ENCODE peak calls at places on chromosome 11, in four cellular contexts. One of them, this sample, is unnamed.

GRCh38 chr11:127962416-127962815 is 624.9 kb downstream of the ETS1 start:
- DNase-seq in A549: no peak
- DNase-seq in endothelial cell of umbilical vein: no peak
- DNase-seq in GM12878: no peak
- DNase-seq in this sample: no peak

GRCh38 chr11:92482502-92482901 is 257.9 kb downstream of the FAT3 start:
- DNase-seq in GM12878: no peak
- DNase-seq in A549: no peak
- DNase-seq in endothelial cell of umbilical vein: no peak
- DNase-seq in this sample: no peak

GRCh38 chr11:24271798-24272197 is 225.1 kb upstream of the LUZP2 start:
- DNase-seq in A549: no peak
- DNase-seq in endothelial cell of umbilical vein: no peak
- DNase-seq in GM12878: no peak
- DNase-seq in this sample: no peak

GRCh38 chr11:61049854-61050253 is 52.4 kb upstream of the CD5 start:
- DNase-seq in endothelial cell of umbilical vein: no peak
- DNase-seq in A549: no peak
- DNase-seq in GM12878: no peak
- DNase-seq in this sample: no peak

GRCh38 chr11:20493340-20493739 is 105.8 kb downstream of the PRMT3 start:
- DNase-seq in GM12878: no peak
- DNase-seq in endothelial cell of umbilical vein: no peak
- DNase-seq in A549: no peak
- DNase-seq in this sample: no peak

GRCh38 chr11:64767344-64768299 is 7.8 kb upstream of the PYGM start:
- DNase-seq in endothelial cell of umbilical vein: peak
- DNase-seq in GM12878: no peak
- DNase-seq in A549: peak
- DNase-seq in this sample: peak

GRCh38 chr11:63595296-63595695 is 18.9 kb downstream of the PLAAT3 start:
- DNase-seq in A549: no peak
- DNase-seq in endothelial cell of umbilical vein: no peak
- DNase-seq in GM12878: no peak
- DNase-seq in this sample: no peak

GRCh38 chr11:17531818-17532131 is 12.4 kb downstream of the USH1C start:
- DNase-seq in endothelial cell of umbilical vein: no peak
- DNase-seq in GM12878: no peak
- DNase-seq in A549: no peak
- DNase-seq in this sample: no peak

GRCh38 chr11:113664981-113665710 is 41.0 kb downstream of the TMPRSS5 start:
- DNase-seq in A549: peak
- DNase-seq in endothelial cell of umbilical vein: no peak
- DNase-seq in GM12878: no peak
- DNase-seq in this sample: no peak

GRCh38 chr11:12143461-12144258 is 33.3 kb downstream of the MICAL2 start:
- DNase-seq in GM12878: no peak
- DNase-seq in endothelial cell of umbilical vein: no peak
- DNase-seq in A549: peak
- DNase-seq in this sample: no peak

GRCh38 chr11:86160546-86161149 is 83.9 kb upstream of the EED start:
- DNase-seq in A549: peak
- DNase-seq in endothelial cell of umbilical vein: peak
- DNase-seq in GM12878: no peak
- DNase-seq in this sample: no peak

GRCh38 chr11:131668867-131669780 is 298.7 kb downstream of the NTM start:
- DNase-seq in endothelial cell of umbilical vein: peak
- DNase-seq in GM12878: no peak
- DNase-seq in A549: peak
- DNase-seq in this sample: peak

GRCh38 chr11:17208257-17208999 is 642 bp upstream of the PIK3C2A start:
- DNase-seq in GM12878: no peak
- DNase-seq in endothelial cell of umbilical vein: peak
- DNase-seq in A549: peak
- DNase-seq in this sample: peak

GRCh38 chr11:68212421-68213134 is 518 bp downstream of the KMT5B start:
- DNase-seq in A549: peak
- DNase-seq in GM12878: no peak
- DNase-seq in endothelial cell of umbilical vein: peak
- DNase-seq in this sample: peak

GRCh38 chr11:27209562-27210005 is 153.4 kb downstream of the CCDC34 start:
- DNase-seq in A549: peak
- DNase-seq in endothelial cell of umbilical vein: peak
- DNase-seq in GM12878: no peak
- DNase-seq in this sample: peak

GRCh38 chr11:130217632-130218031 is 58.0 kb downstream of the ST14 start:
- DNase-seq in A549: no peak
- DNase-seq in endothelial cell of umbilical vein: no peak
- DNase-seq in GM12878: no peak
- DNase-seq in this sample: no peak

GRCh38 chr11:112511271-112511670 is 250.6 kb upstream of the PLET1 start:
- DNase-seq in GM12878: no peak
- DNase-seq in endothelial cell of umbilical vein: no peak
- DNase-seq in A549: no peak
- DNase-seq in this sample: no peak

GRCh38 chr11:69172674-69173073 is 16.9 kb downstream of the SMIM38 start:
- DNase-seq in A549: peak
- DNase-seq in endothelial cell of umbilical vein: no peak
- DNase-seq in GM12878: no peak
- DNase-seq in this sample: peak

GRCh38 chr11:12674936-12675696 is 895 bp downstream of the TEAD1 start:
- DNase-seq in GM12878: no peak
- DNase-seq in A549: no peak
- DNase-seq in endothelial cell of umbilical vein: peak
- DNase-seq in this sample: no peak

GRCh38 chr11:35214181-35214770 is 75.3 kb downstream of the CD44 start:
- DNase-seq in A549: no peak
- DNase-seq in GM12878: no peak
- DNase-seq in endothelial cell of umbilical vein: peak
- DNase-seq in this sample: no peak

GRCh38 chr11:47667555-47667954 is 25.2 kb upstream of the MTCH2 start:
- DNase-seq in GM12878: no peak
- DNase-seq in A549: no peak
- DNase-seq in endothelial cell of umbilical vein: no peak
- DNase-seq in this sample: no peak

GRCh38 chr11:119380816-119381185 is 689 bp downstream of the USP2 start:
- DNase-seq in GM12878: no peak
- DNase-seq in A549: no peak
- DNase-seq in endothelial cell of umbilical vein: no peak
- DNase-seq in this sample: peak

GRCh38 chr11:88098289-88098688 is 77.0 kb downstream of the RAB38 start:
- DNase-seq in GM12878: no peak
- DNase-seq in A549: no peak
- DNase-seq in endothelial cell of umbilical vein: no peak
- DNase-seq in this sample: no peak

GRCh38 chr11:119585038-119585666 is 143.8 kb downstream of the NECTIN1 start:
- DNase-seq in endothelial cell of umbilical vein: peak
- DNase-seq in A549: no peak
- DNase-seq in GM12878: no peak
- DNase-seq in this sample: peak

GRCh38 chr11:12086271-12087074 is 23.9 kb upstream of the MICAL2 start:
- DNase-seq in GM12878: no peak
- DNase-seq in A549: peak
- DNase-seq in endothelial cell of umbilical vein: peak
- DNase-seq in this sample: peak

GRCh38 chr11:11407065-11407737 is 54.2 kb upstream of the CSNK2A3 start:
- DNase-seq in endothelial cell of umbilical vein: no peak
- DNase-seq in A549: no peak
- DNase-seq in GM12878: no peak
- DNase-seq in this sample: peak

GRCh38 chr11:8070417-8071101 is 10.5 kb upstream of the TUB start:
- DNase-seq in endothelial cell of umbilical vein: peak
- DNase-seq in A549: peak
- DNase-seq in GM12878: no peak
- DNase-seq in this sample: peak

GRCh38 chr11:80855975-80856524 is 1415.2 kb upstream of the TENM4 start:
- DNase-seq in GM12878: no peak
- DNase-seq in endothelial cell of umbilical vein: peak
- DNase-seq in A549: no peak
- DNase-seq in this sample: no peak

GRCh38 chr11:106424111-106424510 is 346.6 kb downstream of the AASDHPPT start:
- DNase-seq in endothelial cell of umbilical vein: no peak
- DNase-seq in A549: peak
- DNase-seq in GM12878: no peak
- DNase-seq in this sample: no peak

GRCh38 chr11:19018901-19019300 is 41.6 kb downstream of the MRGPRX2 start:
- DNase-seq in endothelial cell of umbilical vein: no peak
- DNase-seq in A549: no peak
- DNase-seq in GM12878: no peak
- DNase-seq in this sample: no peak

GRCh38 chr11:134488913-134489312 is 76.9 kb upstream of the B3GAT1 start:
- DNase-seq in A549: no peak
- DNase-seq in endothelial cell of umbilical vein: no peak
- DNase-seq in GM12878: no peak
- DNase-seq in this sample: no peak

GRCh38 chr11:87236368-87236767 is 198.6 kb downstream of the TMEM135 start:
- DNase-seq in endothelial cell of umbilical vein: peak
- DNase-seq in GM12878: no peak
- DNase-seq in A549: no peak
- DNase-seq in this sample: no peak

DNA sequence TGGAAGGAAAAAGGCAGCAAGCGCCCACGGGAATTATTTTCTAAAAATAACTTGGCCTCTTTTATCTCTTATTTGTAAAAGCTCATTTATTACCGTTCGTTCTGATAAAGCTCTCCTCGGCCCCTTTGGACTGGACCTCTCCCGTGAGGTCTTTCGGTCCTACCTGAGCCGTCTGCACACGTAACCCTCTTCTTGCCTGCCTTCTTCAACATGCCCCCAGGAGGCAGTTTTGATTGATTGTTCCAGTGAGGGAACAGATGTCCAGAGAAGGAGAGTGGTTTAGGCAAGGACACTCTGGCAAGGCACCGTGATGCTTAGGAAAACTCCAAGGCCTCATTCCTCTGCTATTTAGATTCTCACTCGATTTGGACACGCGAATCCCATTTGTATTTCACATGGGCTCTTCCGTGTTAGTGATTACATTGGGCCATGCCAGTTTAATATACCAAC is 53.1 kb upstream of the CRTAM start:
- DNase-seq in GM12878: no peak
- DNase-seq in A549: no peak
- DNase-seq in endothelial cell of umbilical vein: no peak
- DNase-seq in this sample: no peak
- TF ChIP-seq MAX in GM12878: no peak
- TF ChIP-seq MAX in A549: no peak
- TF ChIP-seq MAX in endothelial cell of umbilical vein: no peak
- TF ChIP-seq MAX in this sample: no peak

GRCh38 chr11:33016654-33017053 is 976 bp downstream of the DEPDC7 start:
- DNase-seq in GM12878: no peak
- DNase-seq in endothelial cell of umbilical vein: no peak
- DNase-seq in A549: no peak
- DNase-seq in this sample: peak
- H3K4me3 ChIP-seq in GM12878: no peak
- H3K4me3 ChIP-seq in endothelial cell of umbilical vein: no peak
- H3K4me3 ChIP-seq in A549: peak
- H3K4me3 ChIP-seq in this sample: peak

DNA sequence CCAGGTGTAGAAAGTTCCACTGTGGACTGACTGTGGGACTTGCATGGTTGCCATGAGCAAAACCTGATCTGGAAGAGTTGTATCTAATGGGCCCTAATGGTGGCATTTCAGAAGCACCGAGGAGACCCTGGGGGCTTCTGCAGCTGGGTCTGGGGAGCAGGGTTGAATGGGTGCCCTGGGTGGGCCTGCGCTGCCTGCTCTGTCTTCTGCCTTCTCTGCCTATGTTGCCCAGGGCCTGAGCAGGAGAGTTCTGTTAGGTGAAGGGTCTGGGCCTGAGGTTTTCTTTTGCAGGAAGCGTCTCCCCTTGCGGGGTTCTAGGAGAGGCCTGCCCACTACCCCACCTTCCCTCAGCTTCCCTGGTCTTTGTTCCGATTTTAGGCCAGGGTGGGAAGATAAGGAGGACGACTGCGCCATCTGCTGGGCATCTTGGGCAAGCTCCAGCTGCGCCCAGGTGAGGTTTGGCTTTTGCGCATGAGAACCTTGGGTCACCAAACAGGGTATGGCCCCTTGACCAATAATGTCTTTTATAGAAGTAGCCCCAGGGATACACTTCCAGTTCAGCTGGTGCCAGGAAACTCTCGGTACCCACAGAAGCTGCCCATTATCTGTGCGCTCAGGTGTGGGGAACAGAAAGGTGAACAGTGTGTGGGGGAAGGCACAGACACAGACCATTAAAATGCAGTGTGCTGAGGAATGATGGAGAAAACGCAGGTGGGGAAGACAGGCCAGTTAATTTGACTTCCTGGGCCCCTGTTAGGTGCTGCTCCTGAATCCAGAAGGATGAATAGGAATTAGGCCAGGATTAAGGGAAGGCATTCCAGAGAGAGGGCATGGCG is 23.2 kb downstream of the COMMD9 start:
- DNase-seq in GM12878: no peak
- DNase-seq in endothelial cell of umbilical vein: peak
- DNase-seq in A549: peak
- DNase-seq in this sample: peak
- TF ChIP-seq MYC in GM12878: no peak
- TF ChIP-seq MYC in endothelial cell of umbilical vein: no peak
- TF ChIP-seq MYC in A549: no peak
- TF ChIP-seq MYC in this sample: no peak

DNA sequence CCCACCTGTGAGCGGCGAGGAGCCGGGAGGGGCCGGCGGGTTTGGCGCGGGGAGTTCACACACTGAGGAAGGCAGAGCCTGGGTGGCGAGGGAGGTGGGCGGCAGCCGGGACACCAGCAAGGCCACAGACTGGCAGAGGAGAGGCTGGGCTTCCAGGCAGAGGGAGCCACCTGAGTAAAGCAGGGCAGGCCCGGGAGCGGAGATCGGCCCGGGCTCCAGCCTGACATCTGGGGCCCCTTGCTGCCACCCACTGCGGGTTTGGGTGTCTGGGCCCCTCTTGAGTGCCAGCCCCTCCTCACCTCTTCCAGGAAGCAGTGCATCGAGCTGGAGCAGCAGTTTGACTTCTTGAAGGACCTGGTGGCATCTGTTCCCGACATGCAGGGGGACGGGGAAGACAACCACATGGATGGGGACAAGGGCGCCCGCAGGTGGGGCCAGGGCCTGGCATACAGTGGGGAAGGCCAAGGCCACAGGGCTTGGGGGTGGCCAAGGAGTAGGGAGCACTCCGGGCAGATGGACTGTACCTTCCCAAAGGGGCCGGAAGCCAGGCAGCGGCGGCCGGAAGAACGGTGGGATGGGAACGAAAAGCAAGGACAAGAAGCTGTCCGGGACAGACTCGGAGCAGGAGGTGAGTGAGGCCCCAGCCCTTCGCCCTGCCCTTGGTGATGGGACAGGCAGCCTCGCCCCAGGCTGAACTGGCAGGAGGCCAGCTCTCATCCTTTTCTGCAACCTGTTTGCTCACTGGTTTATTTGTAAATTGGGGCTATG is 993 bp downstream of the DRAP1 start:
- DNase-seq in GM12878: no peak
- DNase-seq in endothelial cell of umbilical vein: no peak
- DNase-seq in A549: no peak
- DNase-seq in this sample: no peak
- TF ChIP-seq MAX in GM12878: no peak
- TF ChIP-seq MAX in endothelial cell of umbilical vein: no peak
- TF ChIP-seq MAX in A549: no peak
- TF ChIP-seq MAX in this sample: no peak

GRCh38 chr11:44568706-44569473 is 3.4 kb downstream of the CD82 start:
- DNase-seq in A549: peak
- DNase-seq in GM12878: peak
- DNase-seq in endothelial cell of umbilical vein: peak
- DNase-seq in this sample: peak
- H3K4me3 ChIP-seq in A549: no peak
- H3K4me3 ChIP-seq in GM12878: peak
- H3K4me3 ChIP-seq in endothelial cell of umbilical vein: no peak
- H3K4me3 ChIP-seq in this sample: peak

This sample was measured in NB4.